ENCODE peak calls at places on chromosomes 3 and 15, in ten cellular contexts. C, D, L, A, U, P, I, E, J and T are unnamed samples.

GRCh38 chr3:49563766-49564165 is 9.5 kb downstream of the BSN start:
- DNase-seq in C (no peak), D (no peak), L (peak), A (no peak), U (no peak), P (no peak), I (no peak), E (no peak), J (no peak), T (no peak)

GRCh38 chr3:53588122-53588521 is 93.7 kb downstream of the CACNA1D start:
- DNase-seq in C (no peak), D (no peak), L (no peak), A (no peak), U (no peak), P (no peak), I (no peak), E (no peak), J (no peak), T (no peak)

GRCh38 chr3:114660124-114660523 is 366.3 kb downstream of the TIGIT start:
- DNase-seq in C (no peak), D (no peak), L (peak), A (no peak), U (peak), P (no peak), I (no peak), E (no peak), J (no peak), T (peak)

GRCh38 chr3:193556841-193557240 is 2.1 kb upstream of the ATP13A4 start:
- DNase-seq in C (no peak), D (no peak), L (no peak), A (peak), U (no peak), P (no peak), I (no peak), E (no peak), J (no peak), T (no peak)

GRCh38 chr3:169227911-169228310 is 435.6 kb downstream of the MECOM start:
- DNase-seq in C (no peak), D (no peak), L (no peak), A (no peak), U (peak), P (no peak), I (no peak), E (no peak), J (no peak), T (no peak)

GRCh38 chr3:48128779-48129178 is 59.4 kb downstream of the CDC25A start:
- DNase-seq in C (no peak), D (no peak), L (no peak), A (no peak), U (no peak), P (no peak), I (no peak), E (no peak), J (no peak), T (no peak)

GRCh38 chr3:67896130-67896529 is 241.7 kb upstream of the SUCLG2 start:
- DNase-seq in C (no peak), D (no peak), L (no peak), A (no peak), U (no peak), P (no peak), I (no peak), E (no peak), J (no peak), T (no peak)

GRCh38 chr3:14485981-14486380 is 54.2 kb downstream of the GRIP2 start:
- DNase-seq in C (no peak), D (no peak), L (no peak), A (no peak), U (no peak), P (no peak), I (no peak), E (no peak), J (no peak), T (peak)

GRCh38 chr3:18295171-18295920 is 129.8 kb downstream of the SATB1 start:
- DNase-seq in C (no peak), D (no peak), L (no peak), A (peak), U (peak), P (no peak), I (no peak), E (peak), J (no peak), T (no peak)

GRCh38 chr3:36969540-36970432 is 23.1 kb downstream of the EPM2AIP1 start:
- DNase-seq in C (no peak), D (no peak), L (no peak), A (no peak), U (peak), P (no peak), I (peak), E (no peak), J (no peak), T (no peak)

GRCh38 chr3:170180107-170180951 is 1.2 kb downstream of the PHC3 start:
- DNase-seq in C (no peak), D (no peak), L (no peak), A (no peak), U (peak), P (no peak), I (no peak), E (no peak), J (no peak), T (no peak)

GRCh38 chr3:147799601-147800000 is 390.4 kb downstream of the ZIC1 start:
- DNase-seq in C (no peak), D (no peak), L (no peak), A (no peak), U (no peak), P (no peak), I (no peak), E (no peak), J (no peak), T (no peak)

GRCh38 chr15:64651573-64652260 is 123.7 kb downstream of the RBPMS2 start:
- DNase-seq in C (no peak), D (no peak), L (no peak), A (no peak), U (no peak), P (no peak), I (peak), E (no peak), J (peak), T (no peak)

GRCh38 chr3:46504780-46505179 is 7.0 kb downstream of the RTP3 start:
- DNase-seq in C (no peak), D (no peak), L (no peak), A (no peak), U (no peak), P (no peak), I (no peak), E (no peak), J (no peak), T (no peak)